ENCODE peak calls at places on chromosome 20, in four cellular contexts. F, D, L and S are unnamed samples.

GRCh38 chr20:19456600-19457390 is 244.4 kb downstream of the SLC24A3 start:
- DNase-seq in F (no peak), D (no peak), L (no peak), S (no peak)

GRCh38 chr20:54260116-54260515 is 52.2 kb downstream of the PFDN4 start:
- DNase-seq in F (no peak), D (no peak), L (no peak), S (no peak)

GRCh38 chr20:59937150-59937549 is 3.0 kb downstream of the PPP1R3D start:
- DNase-seq in F (no peak), D (no peak), L (no peak), S (no peak)

GRCh38 chr20:48846516-48847492 is 19.0 kb upstream of the PREX1 start:
- DNase-seq in F (peak), D (peak), L (no peak), S (peak)

GRCh38 chr20:46631212-46631869 is 19.9 kb downstream of the SLC13A3 start:
- DNase-seq in F (no peak), D (no peak), L (peak), S (no peak)

GRCh38 chr20:1212607-1213396 is 9.5 kb downstream of the C20orf202 start:
- DNase-seq in F (peak), D (no peak), L (peak), S (peak)

GRCh38 chr20:19457551-19457950 is 245.1 kb downstream of the SLC24A3 start:
- DNase-seq in F (no peak), D (no peak), L (no peak), S (no peak)

GRCh38 chr20:57622579-57623381 is 2.6 kb upstream of the ZBP1 start:
- DNase-seq in F (peak), D (no peak), L (peak), S (peak)

GRCh38 chr20:60262967-60263603 is 304.9 kb downstream of the CDH26 start:
- DNase-seq in F (peak), D (no peak), L (peak), S (peak)

GRCh38 chr20:30811896-30812671 is 445.4 kb upstream of the DEFB115 start:
- DNase-seq in F (peak), D (peak), L (no peak), S (peak)

GRCh38 chr20:57282691-57283361 is 16.4 kb upstream of the BMP7 start:
- DNase-seq in F (no peak), D (no peak), L (no peak), S (no peak)

GRCh38 chr20:38673731-38674177 is 50.5 kb upstream of the SLC32A1 start:
- DNase-seq in F (no peak), D (no peak), L (no peak), S (peak)

GRCh38 chr20:1302578-1303541 is 26.1 kb downstream of the SDCBP2 start:
- DNase-seq in F (no peak), D (no peak), L (no peak), S (no peak)

GRCh38 chr20:7926767-7927166 is 13.5 kb downstream of the HAO1 start:
- DNase-seq in F (no peak), D (no peak), L (peak), S (no peak)

GRCh38 chr20:17525132-17525531 is 6.0 kb downstream of the BFSP1 start:
- DNase-seq in F (no peak), D (no peak), L (no peak), S (no peak)
- TF ChIP-seq NR2C2 in F (no peak), D (no peak), L (no peak), S (no peak)

DNA sequence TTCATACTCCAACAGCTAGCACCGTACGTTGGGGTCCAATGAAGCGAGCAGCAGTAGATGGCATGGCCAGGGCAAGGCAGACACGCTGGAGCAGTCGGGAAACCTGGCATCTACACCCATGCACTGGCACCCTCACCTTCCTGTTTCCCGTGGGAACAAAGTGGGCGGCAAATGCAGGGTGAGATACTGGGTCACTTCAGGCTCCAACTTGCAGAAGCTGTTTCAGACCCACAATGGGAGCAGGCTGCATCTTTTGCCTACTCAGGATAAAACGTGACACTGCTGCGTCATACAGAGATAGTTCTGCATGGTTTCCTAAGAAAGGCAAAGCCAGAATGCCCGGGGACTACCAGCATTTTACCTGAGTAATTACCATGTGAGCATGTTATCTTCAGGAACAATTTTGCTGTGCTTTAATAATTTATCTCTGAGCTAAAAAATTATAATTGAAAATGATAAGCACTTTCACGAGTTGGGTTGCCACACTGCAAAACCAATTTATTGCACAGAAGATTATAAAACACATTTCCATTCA is 10.9 kb upstream of the CD93 start:
- DNase-seq in F (no peak), D (no peak), L (no peak), S (no peak)
- TF ChIP-seq NR2C2 in F (no peak), D (no peak), L (no peak), S (no peak)

GRCh38 chr20:50355593-50356521 is 154.3 kb upstream of the PTPN1 start:
- DNase-seq in F (no peak), D (no peak), L (no peak), S (no peak)
- TF ChIP-seq NR2C2 in F (no peak), D (no peak), L (no peak), S (no peak)

GRCh38 chr20:6130045-6130444 is 7.2 kb upstream of the FERMT1 start:
- DNase-seq in F (no peak), D (no peak), L (no peak), S (no peak)

DNA sequence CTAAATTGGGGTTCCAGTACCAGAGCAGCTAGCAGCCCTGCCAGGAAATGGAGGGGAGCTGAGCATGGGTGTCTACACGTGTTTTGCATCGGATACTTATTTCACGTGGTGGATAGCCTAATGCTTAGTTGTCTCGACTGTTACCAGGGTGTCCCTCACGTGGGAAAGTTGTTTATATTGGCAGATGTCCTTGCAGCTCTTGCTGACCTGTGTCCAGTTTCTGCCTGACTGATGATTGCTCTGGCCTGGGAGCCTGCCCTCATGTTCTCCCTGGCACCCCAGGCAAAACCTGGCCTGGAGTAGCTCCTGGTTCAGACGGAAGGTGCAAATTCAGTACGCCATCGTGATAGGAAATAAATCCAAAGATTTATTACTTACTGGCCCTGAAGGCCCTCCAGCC is 11.8 kb upstream of the FERMT1 start:
- DNase-seq in F (no peak), D (no peak), L (no peak), S (no peak)
- TF ChIP-seq NR2C2 in F (no peak), D (no peak), L (no peak), S (no peak)

DNA sequence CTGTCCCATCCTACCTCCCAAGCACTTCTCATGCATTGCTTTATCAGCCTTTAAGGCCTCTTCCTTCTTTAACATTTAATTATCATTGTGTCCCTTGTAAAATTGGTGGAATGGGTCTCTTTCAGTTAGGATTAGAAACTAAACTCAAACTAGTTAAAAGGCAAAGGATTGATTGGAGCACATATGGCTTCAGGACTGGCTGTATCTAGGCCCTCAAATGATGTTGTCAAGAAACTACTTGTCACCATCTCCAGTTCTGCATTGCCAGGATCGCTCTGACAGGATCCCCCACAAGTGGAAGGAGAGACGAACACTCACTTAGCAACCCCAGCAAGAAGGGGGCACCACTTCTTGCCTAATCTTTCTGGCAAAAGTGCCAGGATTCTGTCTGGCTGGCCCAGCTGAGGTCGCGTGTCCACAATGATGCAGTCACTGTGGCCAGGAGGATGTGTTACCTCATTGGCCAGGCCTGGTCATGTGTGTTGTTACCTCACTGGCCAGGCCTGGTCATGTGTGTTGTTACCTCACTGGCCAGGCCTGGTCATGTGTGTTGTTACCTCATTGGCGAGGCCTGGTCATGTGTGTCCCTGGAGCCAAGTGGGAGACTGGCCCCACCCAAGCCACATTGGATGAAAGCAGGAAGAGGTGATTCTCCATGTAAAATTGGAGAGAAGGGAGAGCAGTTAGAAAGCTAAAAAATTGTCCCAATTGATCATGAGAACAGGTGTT is 5.0 kb downstream of the BANF2 start:
- DNase-seq in F (no peak), D (no peak), L (no peak), S (no peak)
- TF ChIP-seq NR2C2 in F (no peak), D (no peak), L (no peak), S (no peak)

GRCh38 chr20:3929713-3930060 is 40.5 kb downstream of the PANK2 start:
- DNase-seq in F (no peak), D (no peak), L (no peak), S (no peak)

GRCh38 chr20:3930265-3931206 is 41.3 kb downstream of the PANK2 start:
- DNase-seq in F (no peak), D (no peak), L (no peak), S (peak)

GRCh38 chr20:3925113-3925695 is 36.0 kb downstream of the PANK2 start:
- DNase-seq in F (no peak), D (no peak), L (no peak), S (no peak)

GRCh38 chr20:3925899-3926638 is 36.9 kb downstream of the PANK2 start:
- DNase-seq in F (no peak), D (no peak), L (no peak), S (no peak)

GRCh38 chr20:3927486-3928291 is 38.5 kb downstream of the PANK2 start:
- DNase-seq in F (no peak), D (no peak), L (no peak), S (no peak)
- TF ChIP-seq NR2C2 in F (no peak), D (no peak), L (no peak), S (no peak)

GRCh38 chr20:43744121-43744520 is 17.3 kb upstream of the GTSF1L start:
- DNase-seq in F (no peak), D (no peak), L (no peak), S (no peak)
- TF ChIP-seq NR2C2 in F (no peak), D (no peak), L (no peak), S (no peak)

GRCh38 chr20:37504404-37505096 is 16.5 kb upstream of the NNAT start:
- DNase-seq in F (no peak), D (no peak), L (no peak), S (no peak)
- TF ChIP-seq NR2C2 in F (no peak), D (no peak), L (no peak), S (no peak)

DNA sequence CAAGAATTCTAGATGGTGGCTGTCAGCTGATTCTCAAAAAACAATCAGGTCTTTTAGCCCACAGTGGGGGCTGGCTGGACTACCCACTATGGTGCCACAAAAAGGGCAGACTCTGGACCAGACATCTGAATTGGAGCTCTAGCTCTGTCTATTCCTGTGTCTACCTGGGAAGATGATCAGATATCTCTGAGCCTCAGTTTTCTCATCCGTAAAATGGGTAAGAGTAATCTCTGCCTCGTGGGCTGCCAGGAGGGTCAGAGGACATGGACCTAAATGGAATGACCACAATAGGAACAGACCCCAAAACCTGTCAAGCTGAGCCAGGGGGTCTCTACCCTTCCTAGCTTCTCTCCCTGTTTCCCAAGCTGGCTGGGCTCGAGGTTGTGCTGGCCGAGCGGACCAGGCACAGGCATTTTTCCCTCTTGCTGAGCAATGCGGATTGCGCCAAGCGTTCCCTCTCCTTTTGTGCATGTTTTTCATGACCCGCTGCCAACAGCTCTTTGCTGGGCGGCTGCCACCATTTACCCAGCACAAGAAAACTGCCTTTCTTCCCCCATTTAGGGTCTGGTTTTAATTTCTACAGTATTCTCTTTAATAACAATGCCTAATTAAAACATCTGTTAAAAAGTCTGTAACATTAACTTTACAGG is 74.7 kb upstream of the MAFB start:
- DNase-seq in F (no peak), D (no peak), L (no peak), S (no peak)
- TF ChIP-seq NR2C2 in F (no peak), D (no peak), L (no peak), S (no peak)

DNA sequence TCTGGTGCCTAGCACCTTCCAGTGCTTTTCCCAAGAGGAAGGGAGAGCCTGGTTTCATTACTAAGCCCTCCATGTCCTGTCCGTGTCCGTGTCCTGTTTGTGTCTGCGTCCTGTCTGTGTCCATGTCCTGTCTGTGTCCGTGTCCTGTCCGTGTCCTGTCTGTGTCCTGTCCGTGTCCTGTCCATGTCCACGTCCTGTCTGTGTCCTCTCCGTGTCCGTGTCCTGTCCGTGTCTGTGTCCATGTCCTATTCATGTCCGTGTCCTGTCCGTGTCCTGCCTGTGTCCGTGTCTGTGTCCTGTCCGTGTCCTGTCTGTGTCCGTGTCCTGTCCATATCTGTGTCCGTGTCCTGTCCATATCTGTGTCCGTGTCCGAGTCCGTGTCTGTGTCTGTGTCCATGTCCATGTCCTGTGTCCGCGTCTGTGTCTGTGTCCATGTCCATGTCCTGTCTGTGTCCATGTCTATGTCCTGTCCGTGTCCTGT is 54.3 kb upstream of the BHLHE23 start:
- DNase-seq in F (peak), D (no peak), L (no peak), S (no peak)
- TF ChIP-seq NR2C2 in F (no peak), D (no peak), L (no peak), S (no peak)